ENCODE peak calls at places on chromosomes 6 and 20, in nine cellular contexts. F, X, H, C, I, S, A, B and M are unnamed samples. For H3K27me3 and H3K4me1, the result is how much of the 10 kb centered on the place peaks cover.

GRCh38 chr6:148316308-148316707 is 26.3 kb upstream of the SASH1 start:
- DNase-seq in H (no peak), B (peak), F (no peak), A (no peak), X (no peak), C (no peak), S (no peak), I (no peak), M (no peak)

GRCh38 chr6:154907293-154907692 is 87.8 kb upstream of the TIAM2 start:
- DNase-seq in S (no peak), X (no peak), I (peak), A (peak), B (no peak), C (no peak), F (no peak), H (no peak), M (no peak)

GRCh38 chr20:42972591-42972990 is 217.1 kb downstream of the PTPRT start:
- DNase-seq in B (no peak), I (no peak), A (no peak), X (no peak), H (no peak), F (no peak), S (no peak), C (no peak), M (no peak)

GRCh38 chr20:47720636-47721427 is 64.4 kb downstream of the SULF2 start:
- DNase-seq in B (no peak), I (peak), F (peak), S (no peak), X (no peak), H (no peak), C (no peak), A (peak), M (no peak)

GRCh38 chr20:54108394-54108643 is 37.9 kb upstream of the BCAS1 start:
- DNase-seq in B (no peak), I (no peak), H (no peak), A (no peak), X (no peak), S (no peak), F (no peak), C (no peak), M (no peak)

GRCh38 chr20:25037288-25038102 is 20.4 kb downstream of the ACSS1 start:
- DNase-seq in F (no peak), I (no peak), C (no peak), A (no peak), X (no peak), B (no peak), S (no peak), H (no peak), M (no peak)

GRCh38 chr20:10970109-10970508 is 296.3 kb upstream of the JAG1 start:
- DNase-seq in I (peak), A (peak), C (no peak), H (no peak), X (no peak), F (no peak), B (no peak), S (no peak), M (no peak)

GRCh38 chr20:33840759-33841438 is 29.8 kb downstream of the CHMP4B start:
- DNase-seq in C (no peak), B (no peak), I (no peak), S (no peak), X (no peak), F (no peak), A (no peak), H (no peak), M (no peak)

GRCh38 chr20:46350201-46350985 is 42.1 kb upstream of the CDH22 start:
- DNase-seq in X (no peak), B (no peak), I (peak), A (peak), C (peak), H (no peak), S (no peak), F (peak), M (no peak)

GRCh38 chr6:135901776-135902524 is 50.4 kb downstream of the PDE7B start:
- DNase-seq in B (peak), C (no peak), F (no peak), X (peak), I (peak), S (no peak), A (peak), H (no peak), M (peak)

GRCh38 chr6:11366934-11367637 is 134.6 kb upstream of the NEDD9 start:
- DNase-seq in H (no peak), C (peak), B (no peak), F (peak), I (no peak), A (peak), X (no peak), S (no peak), M (no peak)

GRCh38 chr20:46253391-46253790 is 54.9 kb downstream of the CDH22 start:
- DNase-seq in F (peak), H (no peak), I (no peak), B (peak), C (no peak), S (no peak), A (no peak), X (no peak), M (no peak)

GRCh38 chr20:36542019-36542488 is 735 bp downstream of the MYL9 start:
- DNase-seq in H (peak), I (peak), A (peak), C (peak), F (peak), X (peak), S (no peak), B (no peak), M (peak)

GRCh38 chr20:14189794-14190402 is 147.5 kb downstream of the FLRT3 start:
- DNase-seq in F (no peak), X (no peak), A (peak), H (no peak), C (no peak), I (peak), B (no peak), S (no peak), M (no peak)

GRCh38 chr6:81806793-81807565 is 54.5 kb upstream of the TENT5A start:
- DNase-seq in H (no peak), I (no peak), F (no peak), S (no peak), B (no peak), X (no peak), A (no peak), C (no peak), M (no peak)

GRCh38 chr6:43488667-43489276 is 11.4 kb downstream of the TJAP1 start:
- DNase-seq in I (peak), A (peak), H (no peak), X (no peak), S (no peak), C (no peak), B (no peak), F (no peak), M (peak)

GRCh38 chr6:43455034-43455747 is at the start of gene DLK2:
- DNase-seq in C (no peak), F (no peak), B (peak), A (no peak), S (no peak), I (no peak), X (no peak), H (no peak), M (no peak)

GRCh38 chr6:16933532-16933931 is 168.3 kb upstream of the STMND1 start:
- DNase-seq in F (no peak), B (no peak), I (no peak), A (no peak), C (no peak), H (no peak), X (no peak), S (no peak), M (no peak)

GRCh38 chr6:10529231-10529801 is 8.2 kb downstream of the GCNT2 start:
- DNase-seq in F (no peak), B (peak), C (no peak), A (peak), I (no peak), H (peak), X (no peak), S (no peak), M (no peak)

GRCh38 chr6:22598386-22598785 is 29.0 kb downstream of the HDGFL1 start:
- DNase-seq in S (no peak), I (no peak), X (no peak), F (no peak), B (no peak), H (no peak), C (no peak), A (peak), M (no peak)

GRCh38 chr6:150485559-150486517 is 113.8 kb upstream of the PLEKHG1 start:
- DNase-seq in X (no peak), C (no peak), H (no peak), B (peak), F (no peak), A (no peak), I (no peak), S (no peak), M (no peak)

GRCh38 chr6:11971154-11971553 is 41.0 kb upstream of the HIVEP1 start:
- DNase-seq in F (no peak), H (no peak), X (no peak), I (peak), A (peak), B (no peak), S (no peak), C (no peak), M (no peak)

GRCh38 chr6:151389640-151390275 is 1.6 kb downstream of the ZBTB2 start:
- DNase-seq in A (peak), B (peak), H (peak), S (peak), F (no peak), I (peak), C (no peak), X (peak), M (peak)

GRCh38 chr6:40369891-40370290 is 217.3 kb downstream of the LRFN2 start:
- DNase-seq in S (no peak), H (no peak), F (no peak), I (no peak), C (no peak), B (no peak), A (no peak), X (no peak), M (no peak)

GRCh38 chr6:109513571-109514071 is 30.6 kb upstream of the ZBTB24 start:
- DNase-seq in S (no peak), X (no peak), F (peak), B (no peak), A (peak), H (no peak), C (no peak), I (peak), M (no peak)

GRCh38 chr20:37755665-37756064 is 61.8 kb downstream of the CTNNBL1 start:
- DNase-seq in B (no peak), I (no peak), S (no peak), H (no peak), C (no peak), A (no peak), X (no peak), F (no peak), M (peak)

GRCh38 chr6:43941174-43941573 is 171.2 kb downstream of the VEGFA start:
- DNase-seq in S (no peak), A (no peak), B (no peak), X (no peak), F (no peak), I (no peak), H (peak), C (no peak), M (no peak)

GRCh38 chr20:31945790-31946189 is 6.1 kb downstream of the PDRG1 start:
- DNase-seq in I (no peak), B (no peak), H (no peak), A (peak), C (no peak), S (no peak), F (no peak), X (peak), M (no peak)

GRCh38 chr20:58054744-58055373 is 173.6 kb downstream of the ANKRD60 start:
- DNase-seq in C (peak), A (no peak), H (peak), X (peak), S (no peak), I (no peak), B (no peak), F (peak), M (peak)

GRCh38 chr20:17315491-17316231 is 88.8 kb downstream of the PCSK2 start:
- DNase-seq in I (no peak), H (no peak), F (no peak), B (peak), X (no peak), A (no peak), C (no peak), S (no peak), M (no peak)

GRCh38 chr6:105879146-105879545 is 207.0 kb upstream of the PRDM1 start:
- DNase-seq in A (no peak), I (no peak), F (no peak), X (no peak), B (no peak), C (no peak), H (no peak), S (no peak), M (no peak)

GRCh38 chr6:137161975-137162374 is 11.5 kb downstream of the IL22RA2 start:
- DNase-seq in F (no peak), I (no peak), S (no peak), X (no peak), A (peak), C (no peak), B (no peak), H (no peak), M (no peak)

GRCh38 chr6:108838101-108838717 is 10.0 kb upstream of the ARMC2 start:
- DNase-seq in X (no peak), A (peak), H (no peak), I (peak), F (peak), B (peak), C (peak), S (peak), M (peak)

GRCh38 chr6:34537922-34538550 is 18.1 kb downstream of the SPDEF start:
- DNase-seq in X (no peak), H (no peak), B (no peak), A (no peak), I (no peak), F (no peak), C (no peak), S (no peak), M (no peak)

GRCh38 chr20:52572687-52573086 is 381.1 kb upstream of the ZFP64 start:
- DNase-seq in H (no peak), X (no peak), A (peak), C (no peak), S (no peak), F (no peak), B (no peak), I (peak), M (no peak)

GRCh38 chr6:11586574-11586973 is 49.0 kb downstream of the TMEM170B start:
- DNase-seq in F (peak), I (peak), B (no peak), H (no peak), X (no peak), C (peak), S (no peak), A (peak), M (no peak)

GRCh38 chr6:27902335-27903314 is 9.6 kb downstream of the OR2B2 start:
- DNase-seq in S (peak), F (peak), X (peak), C (peak), B (peak), A (peak), H (peak), I (peak), M (peak)

GRCh38 chr6:56688521-56688920 is 45.8 kb upstream of the DST start:
- DNase-seq in F (no peak), C (no peak), A (no peak), I (no peak), B (no peak), S (no peak), H (no peak), X (no peak), M (no peak)
- H3K4me3 ChIP-seq in F (no peak), C (no peak), A (peak), I (no peak), B (no peak), S (peak), H (no peak), X (no peak), M (no peak)

DNA sequence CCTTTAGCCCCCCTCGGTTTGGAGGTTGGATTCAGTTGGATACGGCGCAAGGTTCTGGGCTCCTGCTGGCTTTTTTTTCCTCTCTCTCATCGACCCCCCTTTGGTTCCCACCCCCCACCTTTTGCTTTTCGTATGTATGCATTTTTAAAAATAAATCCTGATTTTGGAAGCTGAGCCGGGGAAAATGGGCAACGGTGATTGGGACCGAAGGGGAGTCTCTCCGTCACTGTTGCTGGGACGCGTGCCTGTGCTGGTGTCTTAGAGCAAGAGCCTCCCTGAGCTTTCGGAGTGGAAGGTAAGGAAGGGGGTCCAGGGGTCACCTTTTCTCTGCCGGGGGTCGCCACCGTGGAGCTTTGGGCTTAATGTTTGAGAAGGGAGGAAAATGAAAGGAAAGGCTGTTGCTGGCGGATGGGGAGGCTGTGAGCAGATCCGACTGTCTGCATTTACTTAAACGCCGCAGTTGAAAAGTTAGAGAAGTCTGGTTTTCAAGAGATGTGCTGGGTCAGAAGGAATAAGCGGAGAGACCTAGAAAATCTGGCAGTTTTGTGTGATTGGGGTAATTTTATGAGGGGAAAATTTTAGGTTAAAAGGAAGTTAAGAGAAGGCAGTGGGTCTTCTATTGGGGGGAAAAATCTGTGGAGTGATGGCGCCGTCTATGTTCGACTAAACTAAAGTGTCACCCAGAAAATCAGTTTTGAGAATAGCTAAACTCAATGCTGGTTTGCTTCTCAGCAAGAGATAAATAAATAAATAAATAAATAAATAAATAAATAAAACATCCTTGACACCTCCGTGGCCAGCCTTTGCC is 828 bp downstream of the ADGRB3 start:
- DNase-seq in C (peak), H (peak), F (peak), B (peak), X (peak), I (no peak), A (no peak), S (peak), M (peak)
- H3K27me3 ChIP-seq in C (under half), H (under half), F (half or more), B (under half), X (under half), I (under half), A (under half), S (under half), M (under half)

GRCh38 chr6:30511147-30511546 is 21.8 kb downstream of the HLA-E start:
- DNase-seq in F (peak), I (no peak), H (peak), B (no peak), C (no peak), S (no peak), A (no peak), X (no peak), M (no peak)

GRCh38 chr6:30518505-30518850 is 29.2 kb downstream of the HLA-E start:
- DNase-seq in H (no peak), S (no peak), B (no peak), F (peak), I (no peak), A (no peak), C (no peak), X (no peak), M (no peak)

GRCh38 chr6:30513451-30513850 is 24.1 kb downstream of the HLA-E start:
- DNase-seq in H (no peak), C (no peak), B (no peak), A (no peak), F (peak), X (no peak), S (no peak), I (no peak), M (no peak)

GRCh38 chr6:30515967-30516753 is 26.9 kb downstream of the HLA-E start:
- DNase-seq in A (peak), H (peak), S (peak), C (peak), X (peak), F (peak), I (peak), B (peak), M (peak)

GRCh38 chr6:30515106-30515505 is 25.8 kb downstream of the HLA-E start:
- DNase-seq in H (no peak), I (no peak), B (no peak), F (peak), A (no peak), S (no peak), X (no peak), C (no peak), M (no peak)
- H3K4me1 ChIP-seq in H (under half), I (under half), B (under half), F (under half), A (under half), S (under half), X (under half), C (under half), M (under half)

GRCh38 chr6:160974304-160974771 is 17.2 kb upstream of the MAP3K4 start:
- DNase-seq in I (peak), B (peak), H (peak), X (peak), F (no peak), C (no peak), S (no peak), A (peak), M (peak)
- H3K4me3 ChIP-seq in I (no peak), B (no peak), H (no peak), X (no peak), F (no peak), C (no peak), S (no peak), A (no peak), M (no peak)

GRCh38 chr6:1371933-1372332 is 17.4 kb upstream of the FOXF2 start:
- DNase-seq in S (no peak), F (no peak), A (no peak), C (no peak), H (no peak), I (no peak), B (no peak), X (no peak), M (no peak)

GRCh38 chr6:1367771-1368170 is 21.6 kb upstream of the FOXF2 start:
- DNase-seq in C (no peak), X (no peak), A (no peak), H (no peak), B (no peak), S (no peak), F (no peak), I (no peak), M (no peak)

GRCh38 chr6:1365701-1366100 is 23.7 kb upstream of the FOXF2 start:
- DNase-seq in X (no peak), H (no peak), F (no peak), A (no peak), I (no peak), S (no peak), C (no peak), B (no peak), M (no peak)

GRCh38 chr6:1372690-1373089 is 16.7 kb upstream of the FOXF2 start:
- DNase-seq in F (no peak), C (no peak), X (no peak), H (no peak), S (no peak), B (no peak), A (no peak), I (no peak), M (no peak)

GRCh38 chr6:1368940-1369339 is 20.4 kb upstream of the FOXF2 start:
- DNase-seq in C (no peak), A (no peak), F (no peak), X (no peak), B (no peak), I (no peak), H (no peak), S (no peak), M (no peak)
- H3K27me3 ChIP-seq in C (under half), A (under half), F (under half), X (under half), B (under half), I (under half), H (under half), S (under half), M (under half)